ENCODE peak calls at places on chromosomes 16 and 17, in nine cellular contexts. D is stimulated activated CD4-positive, alpha-beta T cell treated with anti-CD3 and anti-CD28 coated beads, Interleukin-4, amount 100 ng/mL, for 24 hours; J is GM19239; N is T-helper 17 cell; I is stimulated activated CD8-positive, alpha-beta memory T cell treated with anti-CD3 and anti-CD28 coated beads, Interleukin-12 subunit alpha, Interleukin-12 subunit beta, amount 100 ng/mL, for 4 hours; O is Right ventricle myocardium inferior; F is progenitor cell of endocrine pancreas; U is CD8-positive, alpha-beta memory T cell; M is activated naive CD4-positive, alpha-beta T cell. T is an unnamed sample.

GRCh38 chr16:66412182-66412581 is 14.9 kb upstream of the BEAN1 start:
- DNase-seq in D (no peak), J (no peak), N (no peak), I (no peak), O (no peak), F (no peak), U (no peak), M (no peak), T (no peak)

GRCh38 chr17:78806451-78806850 is 24.4 kb upstream of the CYTH1 start:
- DNase-seq in D (peak; percentile 33), J (no peak), N (no peak), I (peak; percentile 44), O (no peak), F (no peak), U (no peak), M (no peak), T (no peak)

GRCh38 chr16:54939537-54940278 is 9.0 kb downstream of the IRX5 start:
- DNase-seq in D (no peak), J (no peak), N (no peak), I (no peak), O (no peak), F (no peak), U (no peak), M (no peak), T (no peak)

GRCh38 chr16:53053967-53054669 is 673 bp upstream of the CHD9 start:
- DNase-seq in D (peak; percentile 19), J (no peak), N (no peak), I (no peak), O (no peak), F (no peak), U (no peak), M (no peak), T (no peak)

GRCh38 chr17:63681530-63681929 is 18.4 kb downstream of the LIMD2 start:
- DNase-seq in D (no peak), J (no peak), N (no peak), I (no peak), O (no peak), F (no peak), U (no peak), M (no peak), T (no peak)

GRCh38 chr16:85699628-85700027 is 10.9 kb upstream of the GINS2 start:
- DNase-seq in D (no peak), J (no peak), N (no peak), I (no peak), O (no peak), F (no peak), U (no peak), M (no peak), T (no peak)

GRCh38 chr17:42699415-42699740 is 17.0 kb downstream of the CNTNAP1 start:
- DNase-seq in D (no peak), J (no peak), N (no peak), I (no peak), O (no peak), F (no peak), U (no peak), M (no peak), T (no peak)

GRCh38 chr16:48536600-48537200 is 73.3 kb downstream of the N4BP1 start:
- DNase-seq in D (no peak), J (no peak), N (no peak), I (no peak), O (no peak), F (no peak), U (no peak), M (no peak), T (no peak)

GRCh38 chr17:41026668-41027471 is at the start of gene KRTAP1-5:
- DNase-seq in D (no peak), J (no peak), N (no peak), I (no peak), O (no peak), F (no peak), U (no peak), M (no peak), T (peak; percentile 52)

GRCh38 chr17:66343531-66344078 is 41.2 kb downstream of the PRKCA start:
- DNase-seq in D (no peak), J (no peak), N (no peak), I (no peak), O (no peak), F (no peak), U (no peak), M (no peak), T (no peak)

GRCh38 chr17:55286681-55287589 is 22.2 kb downstream of the HLF start:
- DNase-seq in D (no peak), J (no peak), N (no peak), I (no peak), O (no peak), F (no peak), U (no peak), M (no peak), T (no peak)

GRCh38 chr17:62761884-62762283 is 46.2 kb downstream of the MARCHF10 start:
- DNase-seq in D (no peak), J (no peak), N (no peak), I (no peak), O (no peak), F (no peak), U (no peak), M (no peak), T (no peak)

GRCh38 chr16:27242868-27243590 is 25.5 kb downstream of the NSMCE1 start:
- DNase-seq in D (no peak), J (no peak), N (no peak), I (no peak), O (peak; percentile 57), F (no peak), U (no peak), M (no peak), T (no peak)

GRCh38 chr16:14559809-14560227 is 70.2 kb downstream of the PARN start:
- DNase-seq in D (no peak), J (no peak), N (no peak), I (no peak), O (no peak), F (no peak), U (no peak), M (no peak), T (no peak)

GRCh38 chr16:51556694-51557327 is 405.7 kb upstream of the SALL1 start:
- DNase-seq in D (no peak), J (no peak), N (no peak), I (no peak), O (no peak), F (no peak), U (no peak), M (no peak), T (peak; percentile 92)

GRCh38 chr17:64230551-64231408 is 32.3 kb downstream of the TEX2 start:
- DNase-seq in D (no peak), J (no peak), N (no peak), I (no peak), O (no peak), F (no peak), U (no peak), M (no peak), T (peak; percentile 54)

GRCh38 chr17:73697872-73698271 is 53.6 kb upstream of the SDK2 start:
- DNase-seq in D (no peak), J (no peak), N (no peak), I (no peak), O (no peak), F (no peak), U (no peak), M (no peak), T (no peak)

GRCh38 chr16:2486645-2487516 is 12.0 kb downstream of the TBC1D24 start:
- DNase-seq in D (peak; percentile 78), J (peak; percentile 84), N (peak; percentile 59), I (peak; percentile 70), O (peak; percentile 74), F (no peak), U (peak; percentile 65), M (no peak), T (no peak)

GRCh38 chr17:52995127-52995526 is 827.6 kb upstream of the KIF2B start:
- DNase-seq in D (no peak), J (no peak), N (no peak), I (no peak), O (no peak), F (no peak), U (no peak), M (no peak), T (no peak)

GRCh38 chr16:10888320-10888937 is 11.4 kb downstream of the CIITA start:
- DNase-seq in D (no peak), J (no peak), N (no peak), I (no peak), O (no peak), F (no peak), U (no peak), M (no peak), T (no peak)

GRCh38 chr16:14364386-14365199 is 265.5 kb downstream of the PARN start:
- DNase-seq in D (no peak), J (no peak), N (no peak), I (no peak), O (no peak), F (no peak), U (no peak), M (no peak), T (no peak)

GRCh38 chr17:56149266-56150036 is 3.8 kb upstream of the ANKFN1 start:
- DNase-seq in D (no peak), J (no peak), N (no peak), I (no peak), O (no peak), F (no peak), U (no peak), M (no peak), T (no peak)

GRCh38 chr16:67147437-67148140 is 3.2 kb downstream of the B3GNT9 start:
- DNase-seq in D (no peak), J (no peak), N (no peak), I (no peak), O (peak; percentile 57), F (no peak), U (no peak), M (no peak), T (no peak)

GRCh38 chr16:48366165-48367093 is 18.8 kb downstream of the SIAH1 start:
- DNase-seq in D (peak; percentile 62), J (peak; percentile 33), N (no peak), I (no peak), O (no peak), F (no peak), U (peak; percentile 12), M (no peak), T (no peak)

GRCh38 chr17:78855561-78856165 is 15.0 kb upstream of the USP36 start:
- DNase-seq in D (no peak), J (no peak), N (no peak), I (no peak), O (no peak), F (no peak), U (no peak), M (no peak), T (no peak)